ENCODE peak calls at places on chromosomes 16 and 17, in seven cellular contexts. B is AML-193; Q is NCI-H1092 treated with DMSO at 0.1 percent for 48 hours; H is mucosa of gallbladder; R is M059J; I is H7; M is stimulated activated CD4-positive, alpha-beta T cell treated with anti-CD3 and anti-CD28 coated beads, TNF-alpha, amount 100 ng/mL, for 24 hours. J is an unnamed sample.

GRCh38 chr16:85199069-85199725 is 86.9 kb upstream of the CIBAR2 start:
- DNase-seq in H (no peak), R (peak; percentile 27), B (no peak), Q (no peak), M (no peak), I (no peak), J (no peak)

GRCh38 chr16:4115209-4115940 is 867 bp downstream of the ADCY9 start:
- DNase-seq in H (peak; percentile 38), B (peak; percentile 25), I (peak; percentile 88), M (no peak), Q (peak; percentile 29), R (peak; percentile 68), J (peak; percentile 20)

GRCh38 chr17:69314246-69315030 is 12.5 kb downstream of the ABCA5 start:
- DNase-seq in M (no peak), Q (peak; percentile 84), B (no peak), I (no peak), R (no peak), H (no peak), J (peak; percentile 87)

GRCh38 chr17:80889897-80890550 is 101.6 kb upstream of the CHMP6 start:
- DNase-seq in H (no peak), Q (no peak), I (no peak), B (no peak), M (no peak), R (no peak), J (no peak)

GRCh38 chr16:8675183-8676159 is 1.1 kb downstream of the ABAT start:
- DNase-seq in H (no peak), M (peak; percentile 29), R (peak; percentile 18), Q (no peak), B (no peak), I (peak; percentile 47), J (no peak)

GRCh38 chr17:78131172-78132085 is 858 bp downstream of the TMC8 start:
- DNase-seq in M (no peak), R (no peak), I (peak; percentile 84), B (no peak), H (no peak), Q (no peak), J (no peak)

GRCh38 chr16:23949630-23950290 is 114.0 kb downstream of the PRKCB start:
- DNase-seq in Q (no peak), H (peak; percentile 29), R (no peak), I (no peak), M (no peak), B (peak; percentile 45), J (no peak)

GRCh38 chr16:20348365-20349185 is 3.9 kb downstream of the UMOD start:
- DNase-seq in B (no peak), Q (peak; percentile 48), R (no peak), H (peak; percentile 34), I (peak; percentile 90), M (no peak), J (peak; percentile 72)